ENCODE peak calls at places on chromosomes 7 and 10, in five cellular contexts. Q, Z, B, S and R are unnamed samples.

GRCh38 chr10:131818510-131819234 is 82.1 kb upstream of the PPP2R2D start:
- DNase-seq in S (no peak), Z (peak; percentile 23), Q (no peak), B (no peak), R (no peak)

GRCh38 chr10:103888113-103888841 is 29.7 kb downstream of the STN1 start:
- DNase-seq in S (no peak), B (peak; percentile 69), Z (peak; percentile 90), Q (peak; percentile 50), R (peak; percentile 90)

GRCh38 chr7:110944966-110945644 is 145.8 kb upstream of the LRRN3 start:
- DNase-seq in Z (no peak), B (no peak), Q (no peak), S (no peak), R (no peak)

GRCh38 chr10:4982764-4983226 is 19.6 kb downstream of the AKR1C1 start:
- DNase-seq in Q (no peak), B (peak; percentile 16), Z (peak; percentile 81), S (no peak), R (no peak)

GRCh38 chr7:39083781-39084180 is 106.1 kb downstream of the POU6F2 start:
- DNase-seq in S (no peak), Z (no peak), Q (no peak), B (no peak), R (no peak)

GRCh38 chr10:83960125-83960524 is 179.2 kb upstream of the GHITM start:
- DNase-seq in Z (no peak), B (no peak), Q (no peak), S (no peak), R (no peak)

GRCh38 chr7:939843-940242 is 14.6 kb downstream of the ADAP1 start:
- DNase-seq in Z (no peak), S (peak; percentile 2), Q (no peak), B (no peak), R (no peak)

GRCh38 chr7:29319719-29320521 is 125.3 kb downstream of the CHN2 start:
- DNase-seq in Q (no peak), Z (no peak), B (no peak), S (no peak), R (no peak)

GRCh38 chr10:132701099-132701845 is 84.7 kb downstream of the NKX6-2 start:
- DNase-seq in S (peak; percentile 69), Q (peak; percentile 9), Z (no peak), B (peak; percentile 11), R (no peak)

GRCh38 chr7:131359136-131359776 is 31.6 kb downstream of the MKLN1 start:
- DNase-seq in Z (no peak), S (no peak), Q (no peak), B (no peak), R (no peak)

GRCh38 chr7:100942038-100942774 is 7.1 kb upstream of the MUC3A start:
- DNase-seq in Q (no peak), B (no peak), Z (no peak), S (no peak), R (no peak)

GRCh38 chr10:107011113-107011512 is 153.4 kb downstream of the SORCS1 start:
- DNase-seq in Q (no peak), Z (no peak), S (no peak), B (no peak), R (peak; percentile 25)

GRCh38 chr10:122098924-122099323 is 110.0 kb downstream of the TACC2 start:
- DNase-seq in Q (no peak), Z (no peak), B (no peak), S (no peak), R (no peak)

DNA sequence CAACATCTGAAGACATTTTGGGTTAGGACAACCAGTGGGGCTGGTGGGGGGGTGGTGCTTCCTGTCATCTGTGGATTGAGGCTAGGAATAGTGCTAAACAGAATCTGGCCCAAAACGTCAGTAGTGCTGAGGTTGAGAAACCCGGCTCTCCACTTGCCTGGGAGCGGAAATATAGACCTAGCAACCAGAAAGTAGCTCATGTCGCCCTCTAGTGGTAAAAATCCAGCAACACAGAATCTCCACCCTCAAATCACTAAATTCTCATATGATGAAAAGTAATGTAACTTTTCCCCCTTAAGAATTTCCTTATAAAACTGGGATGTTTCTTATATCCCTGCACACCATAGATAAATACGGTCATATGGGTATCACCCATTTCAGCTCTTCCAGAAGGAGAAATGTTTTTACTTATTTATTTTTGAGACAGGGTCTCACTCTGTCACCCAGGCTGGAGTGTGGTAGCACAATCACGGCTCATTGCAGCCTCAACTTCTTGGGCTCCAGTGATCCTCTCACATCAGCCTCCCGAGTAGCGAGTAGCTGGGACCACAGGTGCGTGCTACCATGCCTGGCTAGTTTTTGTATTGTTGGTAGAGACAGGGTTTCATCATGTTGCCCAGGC is 34.4 kb downstream of the ZC3HAV1 start:
- DNase-seq in S (no peak), Z (peak; percentile 65), B (peak; percentile 40), Q (peak; percentile 50), R (peak; percentile 84)
- H3K36me3 ChIP-seq in S (peaks cover 98% of the 10 kb centered on the region), Z (peaks cover 90% of the 10 kb centered on the region), B (peaks cover 45% of the 10 kb centered on the region), Q (peaks cover 87% of the 10 kb centered on the region), R (peaks cover 10% of the 10 kb centered on the region)

GRCh38 chr10:3759397-3759796 is 25.6 kb downstream of the KLF6 start:
- DNase-seq in B (no peak), S (no peak), Q (no peak), Z (no peak), R (no peak)
- H3K4me1 ChIP-seq in B (no peaks in the 10 kb centered on the region), S (peaks cover 54% of the 10 kb centered on the region), Q (peaks cover 41% of the 10 kb centered on the region), Z (peaks cover 7% of the 10 kb centered on the region), R (peaks cover under 1% of the 10 kb centered on the region)

GRCh38 chr10:37812290-37812689 is 45.1 kb downstream of the ZNF248 start:
- DNase-seq in Q (no peak), Z (no peak), S (no peak), B (no peak), R (no peak)
- H3K4me3 ChIP-seq in Q (no peak overlapping the region), Z (no peak overlapping the region), S (no peak overlapping the region), B (no peak overlapping the region), R (no peak overlapping the region)

GRCh38 chr10:102649770-102650654 is 5.7 kb downstream of the TRIM8 start:
- DNase-seq in B (peak; percentile 20), Q (no peak), S (peak; percentile 74), Z (no peak), R (peak; percentile 38)

GRCh38 chr10:102648889-102649752 is 4.8 kb downstream of the TRIM8 start:
- DNase-seq in B (peak; percentile 26), S (peak; percentile 85), Z (peak; percentile 55), Q (peak; percentile 47), R (no peak)

GRCh38 chr10:102650655-102651454 is 6.6 kb downstream of the TRIM8 start:
- DNase-seq in Q (no peak), S (peak; percentile 79), B (peak; percentile 21), Z (no peak), R (no peak)

GRCh38 chr10:102652170-102652926 is 8.1 kb downstream of the TRIM8 start:
- DNase-seq in S (no peak), Z (no peak), B (no peak), Q (no peak), R (no peak)

GRCh38 chr10:102651455-102652169 is 7.3 kb downstream of the TRIM8 start:
- DNase-seq in S (peak; percentile 78), Q (no peak), Z (no peak), B (peak; percentile 16), R (no peak)
- H3K36me3 ChIP-seq in S (peaks cover 55% of the 10 kb centered on the region), Q (peaks cover 39% of the 10 kb centered on the region), Z (peaks cover 73% of the 10 kb centered on the region), B (peaks cover 18% of the 10 kb centered on the region), R (no peaks in the 10 kb centered on the region)

GRCh38 chr10:49172204-49173132 is 15.7 kb downstream of the TMEM273 start:
- DNase-seq in Z (no peak), S (no peak), Q (no peak), B (no peak), R (no peak)
- H3K4me1 ChIP-seq in Z (no peaks in the 10 kb centered on the region), S (peaks cover 46% of the 10 kb centered on the region), Q (peaks cover 67% of the 10 kb centered on the region), B (no peaks in the 10 kb centered on the region), R (peaks cover 4% of the 10 kb centered on the region)